ENCODE peak calls at places on chromosomes 16 and 17, in ten cellular contexts. I, A, Z, S, H, T, M, B, K and U are unnamed samples.

GRCh38 chr16:54446639-54447038 is 160.1 kb upstream of the IRX3 start:
- DNase-seq in S (peak), I (peak), K (peak), A (no peak), T (no peak), Z (no peak), M (peak), H (no peak), B (no peak), U (no peak)

GRCh38 chr17:27282054-27282501 is 11.8 kb upstream of the WSB1 start:
- DNase-seq in T (no peak), H (no peak), K (peak), I (peak), A (no peak), B (no peak), S (no peak), Z (no peak), M (peak), U (no peak)

GRCh38 chr16:58422809-58423208 is 30.5 kb downstream of the GINS3 start:
- DNase-seq in S (no peak), T (no peak), H (no peak), I (no peak), A (no peak), Z (no peak), K (no peak), M (peak), B (no peak), U (no peak)

GRCh38 chr17:51352798-51353197 is 92.5 kb downstream of the UTP18 start:
- DNase-seq in A (no peak), T (no peak), K (no peak), M (no peak), B (no peak), S (no peak), Z (no peak), I (no peak), H (no peak), U (no peak)

GRCh38 chr17:55330344-55330933 is 65.7 kb downstream of the HLF start:
- DNase-seq in Z (no peak), B (no peak), T (no peak), I (no peak), S (no peak), H (no peak), K (no peak), A (no peak), M (no peak), U (no peak)

GRCh38 chr17:16878084-16878483 is 93.8 kb downstream of the TNFRSF13B start:
- DNase-seq in A (no peak), B (peak), T (no peak), S (no peak), H (no peak), M (no peak), K (no peak), Z (no peak), I (no peak), U (no peak)

GRCh38 chr16:85587763-85588474 is 25.2 kb upstream of the GSE1 start:
- DNase-seq in S (no peak), B (no peak), A (no peak), I (no peak), T (no peak), K (no peak), Z (no peak), M (no peak), H (no peak), U (no peak)

GRCh38 chr16:1980026-1980769 is 1.1 kb downstream of the NOXO1 start:
- DNase-seq in T (no peak), H (no peak), S (no peak), Z (no peak), A (no peak), M (no peak), B (no peak), I (no peak), K (no peak), U (no peak)

GRCh38 chr16:86995456-86995855 is 321.7 kb downstream of the C16orf95 start:
- DNase-seq in A (peak), K (no peak), I (no peak), S (no peak), B (no peak), H (no peak), Z (no peak), M (no peak), T (no peak), U (no peak)

GRCh38 chr16:63617990-63618763 is 1503.7 kb downstream of the CDH11 start:
- DNase-seq in H (peak), S (no peak), T (no peak), Z (no peak), I (no peak), K (peak), B (peak), M (peak), A (no peak), U (no peak)

GRCh38 chr17:49676276-49676868 is 1.5 kb downstream of the SPOP start:
- DNase-seq in K (peak), B (no peak), I (peak), M (peak), T (no peak), A (no peak), H (no peak), Z (no peak), S (peak), U (no peak)

GRCh38 chr17:49224198-49224996 is 6.2 kb downstream of the PHOSPHO1 start:
- DNase-seq in S (no peak), H (no peak), M (no peak), B (peak), A (no peak), K (no peak), Z (no peak), T (peak), I (no peak), U (no peak)

GRCh38 chr16:67993207-67994036 is 5.9 kb downstream of the DPEP2 start:
- DNase-seq in I (peak), Z (peak), K (peak), B (peak), T (peak), S (no peak), H (peak), M (peak), A (no peak), U (peak)

GRCh38 chr16:17228048-17228707 is 242.6 kb downstream of the XYLT1 start:
- DNase-seq in B (no peak), M (no peak), S (no peak), I (no peak), H (no peak), K (no peak), A (no peak), T (no peak), Z (no peak), U (no peak)

GRCh38 chr17:62692721-62693431 is 65.4 kb downstream of the MRC2 start:
- DNase-seq in T (no peak), B (peak), M (peak), Z (peak), I (peak), K (peak), H (peak), A (no peak), S (no peak), U (no peak)
- TF ChIP-seq CTCF in T (no peak), B (peak), M (peak), Z (peak), I (peak), K (peak), H (peak), A (peak), S (peak), U (peak)

GRCh38 chr17:80101160-80101945 is at the start of gene GAA:
- DNase-seq in T (peak), Z (peak), S (no peak), B (peak), A (peak), M (peak), H (peak), I (peak), K (peak), U (peak)
- TF ChIP-seq CTCF in T (peak), Z (peak), S (peak), B (peak), A (peak), M (peak), H (peak), I (peak), K (peak), U (peak)

GRCh38 chr17:3809135-3809534 is 8.1 kb upstream of the ITGAE start:
- DNase-seq in H (no peak), B (no peak), M (no peak), A (no peak), S (no peak), Z (peak), K (no peak), T (no peak), I (no peak), U (no peak)
- TF ChIP-seq CTCF in H (no peak), B (no peak), M (no peak), A (no peak), S (no peak), Z (no peak), K (no peak), T (no peak), I (no peak), U (no peak)

GRCh38 chr17:75856062-75856681 is 1.0 kb upstream of the WBP2 start:
- DNase-seq in T (no peak), K (no peak), S (no peak), I (no peak), Z (peak), M (no peak), A (no peak), H (peak), B (no peak), U (peak)
- TF ChIP-seq CTCF in T (no peak), K (no peak), S (peak), I (no peak), Z (peak), M (no peak), A (no peak), H (no peak), B (no peak), U (peak)

DNA sequence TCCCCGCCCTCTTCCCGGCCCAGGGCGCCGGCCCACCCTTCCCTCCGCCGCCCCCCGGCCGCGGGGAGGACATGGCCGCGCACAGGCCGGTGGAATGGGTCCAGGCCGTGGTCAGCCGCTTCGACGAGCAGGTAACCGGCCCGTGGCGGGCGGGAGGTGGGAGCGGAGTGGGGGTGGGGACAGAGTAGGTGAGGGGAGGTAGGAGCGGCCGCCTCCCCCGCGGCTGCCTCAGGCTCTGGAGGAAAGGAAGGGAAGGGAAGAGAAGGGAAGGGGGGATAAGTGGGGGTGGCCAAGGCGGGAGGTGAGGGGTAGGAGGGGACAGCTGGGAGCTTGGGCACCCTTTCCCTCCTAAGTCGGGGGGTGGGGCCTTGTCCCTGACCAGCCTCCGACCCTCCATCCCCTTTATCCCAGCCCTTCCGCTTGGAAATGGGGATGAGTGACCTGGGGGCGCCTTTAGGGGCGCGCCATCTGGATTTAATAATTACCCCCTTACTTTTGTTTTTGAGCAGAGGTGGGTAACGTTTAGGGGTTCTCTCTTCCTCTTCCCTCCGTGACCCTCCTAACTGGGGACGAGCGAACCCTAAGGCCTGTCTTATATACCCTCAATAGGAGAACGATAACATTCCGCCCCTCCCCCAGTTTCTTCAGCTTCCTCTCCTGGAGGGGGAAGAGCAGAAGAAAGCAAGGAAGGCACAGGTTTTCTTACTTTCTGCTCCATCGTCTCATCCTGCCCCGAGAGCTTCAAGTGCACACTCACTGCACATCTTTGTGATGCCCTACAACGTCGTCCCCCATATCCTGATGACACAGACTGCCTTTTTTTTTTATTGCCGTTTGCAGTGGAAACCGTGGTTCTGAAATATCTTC is 695 bp downstream of the NF1 start:
- DNase-seq in T (peak), K (peak), H (peak), Z (peak), B (peak), S (no peak), A (no peak), M (peak), I (peak), U (peak)
- TF ChIP-seq CTCF in T (no peak), K (no peak), H (no peak), Z (no peak), B (peak), S (no peak), A (no peak), M (no peak), I (no peak), U (no peak)

DNA sequence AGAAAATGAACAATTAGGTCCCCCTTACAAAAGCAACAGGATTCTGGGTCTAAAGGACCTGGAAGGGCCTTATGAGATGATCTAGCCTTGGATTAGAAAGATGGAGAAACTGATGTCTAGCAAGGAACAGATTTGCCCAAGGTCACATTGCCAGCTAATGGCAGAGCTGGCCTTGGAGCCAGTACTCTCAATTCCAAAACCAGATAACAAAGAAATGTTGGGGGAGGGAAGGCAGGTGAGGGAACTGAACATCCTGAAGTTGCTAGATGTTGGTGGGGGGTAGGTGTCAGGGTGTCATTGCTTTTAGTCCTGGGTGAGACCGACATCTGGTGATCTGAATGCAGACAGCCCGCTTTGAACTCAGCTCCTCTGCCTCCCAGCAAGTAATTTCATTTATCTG is 11.3 kb upstream of the ZNF423 start:
- DNase-seq in A (no peak), B (no peak), M (no peak), K (no peak), S (no peak), I (no peak), Z (no peak), H (no peak), T (no peak), U (no peak)
- TF ChIP-seq CTCF in A (no peak), B (no peak), M (no peak), K (no peak), S (no peak), I (no peak), Z (no peak), H (no peak), T (no peak), U (no peak)

GRCh38 chr16:71440669-71441347 is 1.0 kb downstream of the TLE7 start:
- DNase-seq in B (peak), H (no peak), T (no peak), K (no peak), M (no peak), S (no peak), Z (peak), A (no peak), I (no peak), U (no peak)
- TF ChIP-seq CTCF in B (peak), H (no peak), T (no peak), K (peak), M (no peak), S (no peak), Z (peak), A (peak), I (no peak), U (peak)

GRCh38 chr17:6703751-6704150 is 9.4 kb downstream of the SLC13A5 start:
- DNase-seq in A (no peak), M (no peak), S (no peak), I (no peak), Z (no peak), K (no peak), B (no peak), H (no peak), T (no peak), U (no peak)

GRCh38 chr17:6699997-6700947 is 12.9 kb downstream of the SLC13A5 start:
- DNase-seq in B (no peak), T (no peak), K (no peak), I (no peak), Z (no peak), M (no peak), H (no peak), S (no peak), A (no peak), U (no peak)

GRCh38 chr17:6702567-6703215 is 10.5 kb downstream of the SLC13A5 start:
- DNase-seq in B (no peak), H (no peak), Z (no peak), S (no peak), T (no peak), M (no peak), I (no peak), A (no peak), K (no peak), U (no peak)

GRCh38 chr17:6700948-6701307 is 12.2 kb downstream of the SLC13A5 start:
- DNase-seq in B (no peak), M (no peak), A (no peak), K (no peak), Z (no peak), H (no peak), S (no peak), I (no peak), T (no peak), U (no peak)

GRCh38 chr17:6701719-6702118 is 11.4 kb downstream of the SLC13A5 start:
- DNase-seq in M (peak), K (peak), A (no peak), S (no peak), Z (peak), H (peak), T (peak), B (peak), I (no peak), U (no peak)
- TF ChIP-seq CTCF in M (peak), K (peak), A (peak), S (peak), Z (peak), H (peak), T (no peak), B (peak), I (peak), U (peak)

GRCh38 chr17:82297804-82298537 is 19.4 kb downstream of the CD7 start:
- DNase-seq in A (peak), K (peak), I (peak), B (no peak), Z (peak), T (peak), M (peak), S (peak), H (peak), U (no peak)
- TF ChIP-seq CTCF in A (no peak), K (no peak), I (no peak), B (no peak), Z (peak), T (no peak), M (no peak), S (no peak), H (peak), U (no peak)

DNA sequence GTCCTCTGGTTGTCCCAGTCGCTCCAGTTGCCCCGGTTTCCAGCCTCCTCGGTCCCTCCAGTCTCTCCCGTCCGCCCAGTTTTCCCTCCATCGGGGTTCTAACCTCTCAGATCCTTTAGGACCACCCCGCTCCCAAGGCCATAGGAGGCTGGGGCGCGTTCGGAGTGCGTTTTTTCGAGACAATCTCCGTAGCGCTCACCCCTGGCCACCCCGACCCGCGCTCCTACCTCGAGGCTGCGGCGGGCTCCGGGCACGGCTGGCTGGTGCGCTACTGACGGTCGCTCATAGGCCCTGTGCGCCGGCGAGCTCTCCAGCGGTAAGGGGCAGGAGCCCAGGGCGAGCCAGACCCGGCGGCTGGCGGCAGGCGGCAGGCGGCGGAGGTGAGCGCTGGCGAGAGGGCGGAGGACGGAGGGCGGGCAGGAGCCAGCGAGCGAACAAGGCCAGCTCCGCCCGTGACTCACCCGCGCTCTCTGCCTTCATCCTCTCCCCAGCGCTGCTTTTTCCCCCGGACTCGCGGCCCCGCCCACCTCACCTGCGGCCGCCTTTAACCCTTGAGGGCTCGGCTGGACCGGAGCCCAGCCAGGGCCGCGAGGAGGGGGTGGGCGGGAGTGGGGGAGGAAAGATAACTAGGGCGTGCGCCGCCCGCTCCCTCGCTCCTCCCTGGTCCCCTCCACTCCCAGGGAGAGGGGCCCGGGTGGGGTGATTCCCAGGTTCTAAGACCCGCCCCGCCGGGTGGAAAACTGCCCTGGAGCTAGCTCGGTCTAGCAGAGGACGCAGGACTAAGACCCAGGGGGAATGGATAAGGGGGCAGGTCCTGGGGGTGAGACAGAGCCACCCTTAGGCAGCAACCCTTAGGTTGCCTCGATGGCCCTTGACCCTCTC is at the start of gene SP6:
- DNase-seq in K (peak), T (peak), H (peak), A (no peak), I (peak), B (peak), M (peak), S (no peak), Z (peak), U (no peak)
- TF ChIP-seq CTCF in K (no peak), T (no peak), H (peak), A (no peak), I (no peak), B (peak), M (no peak), S (peak), Z (peak), U (peak)